ENCODE peak calls at places on chromosomes 13 and 19, in four cellular contexts. W is astrocyte of the spinal cord, N is AG09319, J is H4. V is an unnamed sample.

GRCh38 chr19:42030605-42031004 is 36.6 kb upstream of the ATP1A3 start:
- DNase-seq in W (no peak), J (no peak), N (no peak), V (no peak)

GRCh38 chr13:110326263-110326904 is 19.3 kb downstream of the COL4A2 start:
- DNase-seq in J (no peak), N (no peak), W (no peak), V (no peak)

GRCh38 chr13:23628250-23628649 is 58.0 kb downstream of the TNFRSF19 start:
- DNase-seq in N (no peak), W (no peak), J (no peak), V (no peak)

GRCh38 chr13:29556742-29557141 is 38.7 kb downstream of the SLC7A1 start:
- DNase-seq in N (no peak), W (no peak), J (no peak), V (no peak)

GRCh38 chr19:55075366-55075998 is at the start of gene EPS8L1:
- DNase-seq in J (no peak), N (no peak), W (no peak), V (no peak)

GRCh38 chr13:43307921-43308433 is 284.6 kb downstream of the DNAJC15 start:
- DNase-seq in J (peak; percentile 54), N (peak; percentile 72), W (peak; percentile 90), V (no peak)

GRCh38 chr13:36038785-36039415 is 92.3 kb downstream of the DCLK1 start:
- DNase-seq in W (no peak), J (no peak), N (no peak), V (no peak)

GRCh38 chr13:97114696-97115095 is 107.4 kb upstream of the MBNL2 start:
- DNase-seq in W (no peak), J (no peak), N (no peak), V (no peak)

GRCh38 chr13:85261757-85262346 is 537.4 kb downstream of the SLITRK6 start:
- DNase-seq in W (peak; percentile 15), N (no peak), J (no peak), V (peak; percentile 4)

GRCh38 chr19:17244618-17245534 is 843 bp downstream of the NR2F6 start:
- DNase-seq in W (no peak), J (no peak), N (no peak), V (no peak)

GRCh38 chr13:109744512-109745051 is 41.8 kb downstream of the IRS2 start:
- DNase-seq in N (peak; percentile 22), J (no peak), W (peak; percentile 75), V (no peak)

GRCh38 chr19:52640916-52641315 is 2.8 kb upstream of the ZNF83 start:
- DNase-seq in J (no peak), N (no peak), W (no peak), V (no peak)